ENCODE peak calls at places on chromosome X, in four cellular contexts. F is left ventricle myocardium inferior, Z is neural crest cell, X is GM23338. R is an unnamed sample.

GRCh38 chrX:27222661-27223060 is 240.5 kb downstream of the PPP4R3C start:
- DNase-seq in F (no peak), Z (no peak), X (no peak), R (no peak)

GRCh38 chrX:53882331-53882730 is 161.9 kb downstream of the PHF8 start:
- DNase-seq in X (no peak), F (no peak), Z (no peak), R (no peak)

GRCh38 chrX:18877472-18877871 is 106.4 kb downstream of the PHKA2 start:
- DNase-seq in X (no peak), F (no peak), Z (no peak), R (no peak)

GRCh38 chrX:9635805-9636204 is 129.8 kb downstream of the GPR143 start:
- DNase-seq in X (no peak), F (no peak), Z (no peak), R (no peak)

GRCh38 chrX:140500427-140500826 is 4.4 kb downstream of the SOX3 start:
- DNase-seq in X (no peak), Z (no peak), F (no peak), R (no peak)

GRCh38 chrX:115147220-115147619 is 42.0 kb upstream of the RBMXL3 start:
- DNase-seq in F (no peak), X (peak; percentile 8), Z (no peak), R (no peak)

GRCh38 chrX:1035206-1035605 is 177.2 kb downstream of the CRLF2 start:
- DNase-seq in F (no peak), Z (no peak), X (no peak), R (no peak)

GRCh38 chrX:132887569-132887968 is 70.9 kb downstream of the HS6ST2 start:
- DNase-seq in F (no peak), Z (no peak), X (no peak), R (no peak)

GRCh38 chrX:119398974-119399771 is at the start of gene SLC25A43:
- DNase-seq in Z (peak; percentile 6), F (peak; percentile 31), X (peak; percentile 46), R (peak; percentile 42)

GRCh38 chrX:150364347-150365050 is 1.4 kb downstream of the MAMLD1 start:
- DNase-seq in X (peak; percentile 8), F (peak; percentile 16), Z (peak; percentile 26), R (peak; percentile 31)

GRCh38 chrX:136204571-136204970 is 46.6 kb downstream of the MAP7D3 start:
- DNase-seq in X (peak; percentile 37), Z (no peak), F (no peak), R (no peak)

GRCh38 chrX:119828446-119828845 is 24.3 kb downstream of the UPF3B start:
- DNase-seq in F (no peak), X (no peak), Z (no peak), R (no peak)

GRCh38 chrX:69493193-69493592 is 10.9 kb upstream of the NALF2 start:
- DNase-seq in X (peak; percentile 82), Z (peak; percentile 51), F (no peak), R (peak; percentile 61)

GRCh38 chrX:71000139-71000538 is 68.0 kb downstream of the SNX12 start:
- DNase-seq in F (no peak), Z (no peak), X (no peak), R (no peak)

GRCh38 chrX:70995338-70995737 is 64.4 kb upstream of the SLC7A3 start:
- DNase-seq in Z (no peak), F (no peak), X (no peak), R (no peak)

GRCh38 chrX:70998402-70999027 is 67.6 kb upstream of the SLC7A3 start:
- DNase-seq in X (peak; percentile 65), Z (peak; percentile 5), F (no peak), R (peak; percentile 27)
- TF ChIP-seq CTCF in X (peak; percentile 81), Z (peak; percentile 52), F (peak; percentile 43), R (peak; percentile 36)

GRCh38 chrX:47632664-47633063 is 2.9 kb upstream of the CFP start:
- DNase-seq in Z (no peak), F (no peak), X (no peak), R (no peak)

GRCh38 chrX:47625365-47625764 is 4.4 kb downstream of the CFP start:
- DNase-seq in X (no peak), F (no peak), Z (no peak), R (no peak)

GRCh38 chrX:47631676-47632075 is 1.9 kb upstream of the CFP start:
- DNase-seq in X (no peak), F (no peak), Z (no peak), R (no peak)

GRCh38 chrX:47629419-47630210 is at the start of gene CFP:
- DNase-seq in F (no peak), Z (no peak), X (peak; percentile 20), R (no peak)

GRCh38 chrX:47628980-47629379 is 750 bp downstream of the CFP start:
- DNase-seq in Z (no peak), X (peak; percentile 61), F (no peak), R (no peak)
- TF ChIP-seq CTCF in Z (no peak), X (peak; percentile 57), F (no peak), R (no peak)

DNA sequence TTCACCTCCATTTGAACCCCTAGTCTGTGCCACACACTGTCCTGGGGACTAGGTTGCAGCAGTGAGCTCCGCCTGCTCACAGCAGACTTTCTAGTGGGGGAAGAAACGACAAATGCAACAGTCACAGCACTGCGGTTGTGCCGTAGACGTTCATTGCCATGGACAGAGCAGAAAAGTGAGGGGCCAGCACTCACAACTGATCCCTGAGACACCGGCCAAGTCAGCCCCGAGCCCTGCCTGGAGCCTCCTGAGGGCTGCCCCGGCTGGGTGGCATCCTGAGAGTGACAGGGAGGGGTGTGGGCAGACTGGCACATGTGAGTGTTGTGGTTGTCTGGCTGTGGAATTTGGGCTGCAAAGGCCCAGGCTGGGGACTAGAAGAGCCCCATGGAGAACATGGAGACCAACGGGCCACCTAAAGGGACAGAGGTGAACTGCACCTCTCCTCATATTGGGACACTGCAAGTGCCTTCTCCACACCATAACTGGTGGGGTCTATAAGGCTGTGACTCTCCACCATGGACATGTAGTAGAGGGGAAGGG is 4.6 kb downstream of the DUSP9 start:
- DNase-seq in X (peak; percentile 50), F (no peak), Z (no peak), R (no peak)
- TF ChIP-seq CTCF in X (peak; percentile 41), F (peak; percentile 18), Z (peak; percentile 46), R (peak; percentile 32)

GRCh38 chrX:12349201-12349600 is 210.9 kb downstream of the FRMPD4 start:
- DNase-seq in X (peak; percentile 45), Z (no peak), F (no peak), R (no peak)
- TF ChIP-seq CTCF in X (peak; percentile 51), Z (no peak), F (no peak), R (no peak)

GRCh38 chrX:83658731-83659130 is 150.6 kb downstream of the POU3F4 start:
- DNase-seq in X (peak; percentile 1), F (no peak), Z (no peak), R (no peak)
- TF ChIP-seq CTCF in X (peak; percentile 36), F (no peak), Z (peak; percentile 25), R (no peak)

GRCh38 chrX:2632533-2633504 is 58.3 kb upstream of the CD99 start:
- DNase-seq in F (no peak), Z (no peak), X (no peak), R (no peak)
- TF ChIP-seq CTCF in F (no peak), Z (no peak), X (no peak), R (no peak)